ENCODE peak calls at places on chromosomes 16 and 17, in four cellular contexts. One of them, this sample, is unnamed.

GRCh38 chr17:78284146-78284545 is 52.7 kb downstream of the TMEM235 start:
- DNase-seq in H1: no peak
- DNase-seq in GM12878: no peak
- DNase-seq in HCT116: no peak
- DNase-seq in this sample: no peak

GRCh38 chr16:78770353-78771091 is 671.1 kb downstream of the WWOX start:
- DNase-seq in H1: peak; percentile 95
- DNase-seq in GM12878: no peak
- DNase-seq in HCT116: no peak
- DNase-seq in this sample: peak; percentile 57

GRCh38 chr16:68884867-68885266 is 41.5 kb downstream of the TANGO6 start:
- DNase-seq in HCT116: no peak
- DNase-seq in GM12878: no peak
- DNase-seq in H1: no peak
- DNase-seq in this sample: no peak

GRCh38 chr17:50630524-50631194 is 4.0 kb upstream of the ABCC3 start:
- DNase-seq in H1: peak; percentile 92
- DNase-seq in GM12878: no peak
- DNase-seq in HCT116: peak; percentile 59
- DNase-seq in this sample: no peak

GRCh38 chr17:6492892-6493674 is 48.8 kb downstream of the PIMREG start:
- DNase-seq in H1: no peak
- DNase-seq in GM12878: no peak
- DNase-seq in HCT116: no peak
- DNase-seq in this sample: no peak

GRCh38 chr17:77409282-77410161 is 268.8 kb downstream of the SEC14L1 start:
- DNase-seq in GM12878: no peak
- DNase-seq in HCT116: no peak
- DNase-seq in H1: peak; percentile 71
- DNase-seq in this sample: no peak

GRCh38 chr17:58281511-58282011 is 826 bp upstream of the MPO start:
- DNase-seq in H1: peak; percentile 36
- DNase-seq in GM12878: no peak
- DNase-seq in HCT116: no peak
- DNase-seq in this sample: no peak

GRCh38 chr17:73309727-73310555 is 1.9 kb downstream of the CDC42EP4 start:
- DNase-seq in GM12878: no peak
- DNase-seq in H1: peak; percentile 60
- DNase-seq in HCT116: no peak
- DNase-seq in this sample: no peak

GRCh38 chr16:88479795-88480760 is 27.0 kb downstream of the ZFPM1 start:
- DNase-seq in H1: no peak
- DNase-seq in GM12878: no peak
- DNase-seq in HCT116: no peak
- DNase-seq in this sample: no peak

GRCh38 chr17:8227238-8227581 is 16.8 kb upstream of the AURKB start:
- DNase-seq in GM12878: no peak
- DNase-seq in H1: peak; percentile 56
- DNase-seq in HCT116: no peak
- DNase-seq in this sample: no peak

GRCh38 chr16:51839697-51840462 is 688.8 kb upstream of the SALL1 start:
- DNase-seq in HCT116: no peak
- DNase-seq in H1: no peak
- DNase-seq in GM12878: no peak
- DNase-seq in this sample: peak; percentile 44

GRCh38 chr17:74449306-74449705 is 17.1 kb upstream of the CD300A start:
- DNase-seq in H1: no peak
- DNase-seq in HCT116: no peak
- DNase-seq in GM12878: no peak
- DNase-seq in this sample: no peak

GRCh38 chr16:566475-567361 is at the start of gene NHLRC4:
- DNase-seq in GM12878: no peak
- DNase-seq in HCT116: no peak
- DNase-seq in H1: no peak
- DNase-seq in this sample: no peak

GRCh38 chr16:19662351-19662750 is 55.7 kb downstream of the KNOP1 start:
- DNase-seq in H1: no peak
- DNase-seq in GM12878: no peak
- DNase-seq in HCT116: no peak
- DNase-seq in this sample: peak; percentile 82

GRCh38 chr17:37813753-37814152 is 68.9 kb upstream of the HNF1B start:
- DNase-seq in HCT116: no peak
- DNase-seq in GM12878: no peak
- DNase-seq in H1: no peak
- DNase-seq in this sample: no peak

GRCh38 chr17:75277664-75278071 is 6.6 kb upstream of the MIF4GD start:
- DNase-seq in H1: no peak
- DNase-seq in GM12878: no peak
- DNase-seq in HCT116: no peak
- DNase-seq in this sample: no peak

GRCh38 chr17:4536259-4536741 is 18.9 kb downstream of the MYBBP1A start:
- DNase-seq in GM12878: no peak
- DNase-seq in H1: peak; percentile 75
- DNase-seq in HCT116: no peak
- DNase-seq in this sample: no peak

GRCh38 chr17:35496470-35497290 is 40.8 kb downstream of the SLFN12L start:
- DNase-seq in GM12878: no peak
- DNase-seq in H1: peak; percentile 71
- DNase-seq in HCT116: no peak
- DNase-seq in this sample: no peak

GRCh38 chr16:86611517-86611840 is 33.1 kb downstream of the FOXL1 start:
- DNase-seq in HCT116: no peak
- DNase-seq in GM12878: no peak
- DNase-seq in H1: no peak
- DNase-seq in this sample: no peak

GRCh38 chr17:55413825-55414489 is 7.7 kb downstream of the MMD start:
- DNase-seq in HCT116: no peak
- DNase-seq in H1: no peak
- DNase-seq in GM12878: no peak
- DNase-seq in this sample: no peak

GRCh38 chr16:11948819-11949218 is 7.0 kb upstream of the NPIPB2 start:
- DNase-seq in H1: no peak
- DNase-seq in GM12878: no peak
- DNase-seq in HCT116: no peak
- DNase-seq in this sample: no peak

GRCh38 chr16:88921603-88921995 is 55.1 kb upstream of the PABPN1L start:
- DNase-seq in H1: no peak
- DNase-seq in HCT116: no peak
- DNase-seq in GM12878: no peak
- DNase-seq in this sample: no peak

GRCh38 chr16:901715-902601 is 68.8 kb downstream of the LMF1 start:
- DNase-seq in H1: no peak
- DNase-seq in HCT116: no peak
- DNase-seq in GM12878: no peak
- DNase-seq in this sample: no peak

GRCh38 chr16:35599429-35600165 is 2140.2 kb downstream of the TP53TG3F start:
- DNase-seq in HCT116: no peak
- DNase-seq in GM12878: no peak
- DNase-seq in H1: no peak
- DNase-seq in this sample: no peak

GRCh38 chr16:30113031-30113710 is at the start of gene GDPD3:
- DNase-seq in GM12878: no peak
- DNase-seq in HCT116: no peak
- DNase-seq in H1: peak; percentile 55
- DNase-seq in this sample: no peak

GRCh38 chr17:35390663-35391062 is 17.2 kb upstream of the SLFN11 start:
- DNase-seq in H1: no peak
- DNase-seq in HCT116: no peak
- DNase-seq in GM12878: no peak
- DNase-seq in this sample: no peak

GRCh38 chr17:19787733-19788357 is 39.7 kb upstream of the ALDH3A1 start:
- DNase-seq in HCT116: no peak
- DNase-seq in GM12878: no peak
- DNase-seq in H1: no peak
- DNase-seq in this sample: no peak

GRCh38 chr16:73047536-73048291 is at the start of gene ZFHX3:
- DNase-seq in GM12878: no peak
- DNase-seq in H1: peak; percentile 84
- DNase-seq in HCT116: no peak
- DNase-seq in this sample: no peak

GRCh38 chr17:41340934-41341861 is 9.4 kb downstream of the KRT33A start:
- DNase-seq in H1: no peak
- DNase-seq in HCT116: no peak
- DNase-seq in GM12878: peak; percentile 41
- DNase-seq in this sample: no peak

GRCh38 chr16:80807916-80808315 is 3.5 kb upstream of the CDYL2 start:
- DNase-seq in GM12878: no peak
- DNase-seq in H1: no peak
- DNase-seq in HCT116: no peak
- DNase-seq in this sample: no peak

GRCh38 chr17:29237476-29238132 is 9.1 kb upstream of the CRYBA1 start:
- DNase-seq in GM12878: no peak
- DNase-seq in H1: no peak
- DNase-seq in HCT116: peak; percentile 51
- DNase-seq in this sample: no peak

GRCh38 chr16:89572478-89573205 is 2.9 kb upstream of the CPNE7 start:
- DNase-seq in HCT116: no peak
- DNase-seq in GM12878: no peak
- DNase-seq in H1: no peak
- DNase-seq in this sample: no peak

GRCh38 chr17:44774271-44775135 is 15.7 kb downstream of the ADAM11 start:
- DNase-seq in HCT116: peak; percentile 57
- DNase-seq in GM12878: no peak
- DNase-seq in H1: peak; percentile 100
- DNase-seq in this sample: peak; percentile 76

GRCh38 chr17:46208997-46209396 is 15.8 kb upstream of the KANSL1 start:
- DNase-seq in H1: no peak
- DNase-seq in HCT116: no peak
- DNase-seq in GM12878: no peak
- DNase-seq in this sample: no peak

GRCh38 chr17:18038149-18038850 is 668 bp downstream of the ATPAF2 start:
- DNase-seq in H1: no peak
- DNase-seq in GM12878: no peak
- DNase-seq in HCT116: no peak
- DNase-seq in this sample: no peak

GRCh38 chr17:18035704-18036103 is 3.3 kb downstream of the ATPAF2 start:
- DNase-seq in H1: no peak
- DNase-seq in GM12878: no peak
- DNase-seq in HCT116: no peak
- DNase-seq in this sample: no peak

GRCh38 chr17:18038861-18039534 is at the start of the genes ATPAF2 and GID4:
- DNase-seq in GM12878: peak; percentile 95
- DNase-seq in HCT116: peak; percentile 97
- DNase-seq in H1: peak; percentile 99
- DNase-seq in this sample: peak; percentile 98

GRCh38 chr17:18039535-18040286 is 503 bp downstream of the GID4 start:
- DNase-seq in GM12878: no peak
- DNase-seq in H1: peak; percentile 56
- DNase-seq in HCT116: no peak
- DNase-seq in this sample: no peak

DNA sequence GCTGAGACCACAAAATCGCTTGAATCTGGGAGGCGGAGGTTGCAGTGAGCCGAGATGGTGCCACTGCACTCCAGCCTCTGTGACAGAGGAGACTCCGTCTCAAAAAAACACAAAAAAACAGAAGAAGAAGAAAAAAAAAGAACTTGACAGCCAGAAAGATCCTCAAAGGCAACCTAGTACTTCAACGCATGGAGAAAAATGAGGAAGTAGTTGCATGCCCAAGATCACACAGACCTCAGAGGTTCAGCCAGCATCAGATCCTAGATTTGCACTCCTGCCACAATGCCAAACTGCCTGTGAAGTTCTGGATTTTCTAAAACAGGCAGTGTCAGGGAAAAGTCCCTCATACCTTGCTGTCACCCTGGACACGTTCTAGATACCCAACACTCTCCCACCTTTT is 1.5 kb downstream of the ATPAF2 start:
- DNase-seq in GM12878: no peak
- DNase-seq in HCT116: no peak
- DNase-seq in H1: no peak
- DNase-seq in this sample: no peak
- H3K4me3 ChIP-seq in GM12878: peak overlapping the region; percentile 80
- H3K4me3 ChIP-seq in HCT116: peak overlapping the region; percentile 85
- H3K4me3 ChIP-seq in H1: no peak overlapping the region
- H3K4me3 ChIP-seq in this sample: no peak overlapping the region

GRCh38 chr17:67491009-67491677 is 114.1 kb downstream of the PITPNC1 start:
- DNase-seq in H1: peak; percentile 62
- DNase-seq in HCT116: peak; percentile 87
- DNase-seq in GM12878: no peak
- DNase-seq in this sample: no peak
- TF ChIP-seq YY1 in H1: no peak
- TF ChIP-seq YY1 in HCT116: no peak
- TF ChIP-seq YY1 in GM12878: no peak
- TF ChIP-seq YY1 in this sample: no peak

DNA sequence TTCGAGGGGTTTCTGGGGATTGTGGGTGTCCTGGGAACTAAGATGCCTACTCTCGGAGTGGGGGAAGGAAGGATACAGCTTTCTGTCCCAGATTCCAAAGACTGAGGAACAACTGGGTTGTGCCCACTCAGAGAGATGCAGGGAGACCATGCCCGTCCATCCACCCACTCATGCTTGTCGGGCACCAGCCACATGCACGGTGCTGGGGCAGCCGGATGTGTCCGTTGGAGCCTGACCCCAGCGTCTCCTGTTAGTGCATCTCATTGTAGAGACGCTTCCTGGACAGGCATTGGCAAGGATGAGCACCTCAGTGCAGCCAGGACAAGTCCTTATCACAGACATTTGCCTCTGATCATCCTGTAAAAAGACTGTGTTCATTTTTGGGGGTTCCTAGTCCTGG is 58.1 kb downstream of the METRNL start:
- DNase-seq in GM12878: no peak
- DNase-seq in HCT116: no peak
- DNase-seq in H1: no peak
- DNase-seq in this sample: no peak
- H3K4me3 ChIP-seq in GM12878: no peak overlapping the region
- H3K4me3 ChIP-seq in HCT116: no peak overlapping the region
- H3K4me3 ChIP-seq in H1: no peak overlapping the region
- H3K4me3 ChIP-seq in this sample: no peak overlapping the region

GRCh38 chr17:14212401-14212800 is 24.3 kb downstream of the CDRT15 start:
- DNase-seq in HCT116: no peak
- DNase-seq in H1: no peak
- DNase-seq in GM12878: no peak
- DNase-seq in this sample: no peak

GRCh38 chr17:14211246-14211645 is 25.4 kb downstream of the CDRT15 start:
- DNase-seq in HCT116: no peak
- DNase-seq in H1: no peak
- DNase-seq in GM12878: no peak
- DNase-seq in this sample: no peak

GRCh38 chr17:14214271-14214670 is 22.4 kb downstream of the CDRT15 start:
- DNase-seq in H1: no peak
- DNase-seq in HCT116: no peak
- DNase-seq in GM12878: no peak
- DNase-seq in this sample: no peak

GRCh38 chr17:14209215-14209614 is 27.4 kb downstream of the CDRT15 start:
- DNase-seq in GM12878: no peak
- DNase-seq in H1: no peak
- DNase-seq in HCT116: peak; percentile 13
- DNase-seq in this sample: no peak

GRCh38 chr17:14211778-14212177 is 24.9 kb downstream of the CDRT15 start:
- DNase-seq in HCT116: no peak
- DNase-seq in GM12878: no peak
- DNase-seq in H1: peak; percentile 67
- DNase-seq in this sample: no peak
- TF ChIP-seq YY1 in HCT116: no peak
- TF ChIP-seq YY1 in GM12878: no peak
- TF ChIP-seq YY1 in H1: no peak
- TF ChIP-seq YY1 in this sample: no peak

This sample was measured in NT2/D1.